ENCODE peak calls at places on chromosomes 1 and 21, in seven cellular contexts. X is COR-L47; K is stimulated activated CD8-positive, alpha-beta memory T cell treated with anti-CD3 and anti-CD28 coated beads, Interleukin-15, amount 100 ng/mL, for 4 hours; M is left ventricle myocardium inferior; V is stimulated activated CD4-positive, alpha-beta T cell treated with anti-CD3 and anti-CD28 coated beads, Interleukin-12 subunit alpha, Interleukin-12 subunit beta, amount 100 ng/mL, for 48 hours; B is iPS-NIHi11; D is CD8-positive, alpha-beta memory T cell. Y is an unnamed sample.

GRCh38 chr1:204376919-204377799 is 17.4 kb upstream of the PLEKHA6 start:
- DNase-seq in K (no peak), V (no peak), X (no peak), M (no peak), B (no peak), D (no peak), Y (no peak)

GRCh38 chr21:35506352-35506751 is 457.2 kb upstream of the RUNX1 start:
- DNase-seq in M (no peak), D (no peak), X (no peak), K (no peak), B (peak; percentile 28), V (no peak), Y (no peak)

GRCh38 chr1:171670739-171671138 is 18.3 kb upstream of the MYOC start:
- DNase-seq in M (no peak), B (no peak), X (no peak), K (no peak), V (no peak), D (no peak), Y (no peak)

GRCh38 chr21:21163904-21164303 is 165.7 kb downstream of the NCAM2 start:
- DNase-seq in V (no peak), X (peak; percentile 71), K (no peak), D (no peak), B (peak; percentile 46), M (no peak), Y (no peak)

GRCh38 chr1:225446298-225446941 is 18.6 kb upstream of the LBR start:
- DNase-seq in D (no peak), X (no peak), B (no peak), K (no peak), V (no peak), M (no peak), Y (no peak)

GRCh38 chr1:201008666-201009360 is 14.7 kb downstream of the KIF21B start:
- DNase-seq in D (no peak), M (no peak), X (peak; percentile 29), K (no peak), V (no peak), B (no peak), Y (no peak)

GRCh38 chr21:45517249-45518065 is 24.8 kb downstream of the SLC19A1 start:
- DNase-seq in B (no peak), D (no peak), K (no peak), V (no peak), X (no peak), M (peak; percentile 13), Y (peak; percentile 70)

GRCh38 chr1:16139473-16139962 is 16.4 kb downstream of the EPHA2 start:
- DNase-seq in M (no peak), B (no peak), D (no peak), V (no peak), K (no peak), X (no peak), Y (no peak)

GRCh38 chr1:24101796-24102580 is 9.9 kb downstream of the MYOM3 start:
- DNase-seq in B (no peak), D (no peak), M (no peak), K (no peak), X (no peak), V (no peak), Y (no peak)

GRCh38 chr1:204288061-204288588 is 71.6 kb downstream of the PLEKHA6 start:
- DNase-seq in V (no peak), K (no peak), D (no peak), M (peak; percentile 75), B (peak; percentile 66), X (peak; percentile 36), Y (peak; percentile 83)

Y was measured in Right ventricle myocardium inferior.